ENCODE peak calls at places on chromosome 1, in four cellular contexts. One of them, this sample, is unnamed.

GRCh38 chr1:184028854-184029623 is 8.5 kb downstream of the COLGALT2 start:
- DNase-seq in M059J: peak; percentile 75
- DNase-seq in NCI-H774: no peak
- DNase-seq in activated naive CD4-positive, alpha-beta T cell: no peak
- DNase-seq in this sample: no peak

GRCh38 chr1:3863231-3863935 is 6.1 kb downstream of the DFFB start:
- DNase-seq in M059J: no peak
- DNase-seq in activated naive CD4-positive, alpha-beta T cell: no peak
- DNase-seq in NCI-H774: no peak
- DNase-seq in this sample: no peak

GRCh38 chr1:42723511-42723910 is 16.5 kb downstream of the CLDN19 start:
- DNase-seq in NCI-H774: no peak
- DNase-seq in activated naive CD4-positive, alpha-beta T cell: no peak
- DNase-seq in M059J: peak; percentile 54
- DNase-seq in this sample: no peak

GRCh38 chr1:222653178-222653827 is 35.4 kb downstream of the MIA3 start:
- DNase-seq in M059J: no peak
- DNase-seq in activated naive CD4-positive, alpha-beta T cell: no peak
- DNase-seq in NCI-H774: no peak
- DNase-seq in this sample: no peak

GRCh38 chr1:155064109-155064812 is 721 bp downstream of the EFNA4 start:
- DNase-seq in M059J: peak; percentile 49
- DNase-seq in activated naive CD4-positive, alpha-beta T cell: no peak
- DNase-seq in NCI-H774: no peak
- DNase-seq in this sample: peak; percentile 81

GRCh38 chr1:43431676-43432075 is 22.1 kb downstream of the HYI start:
- DNase-seq in activated naive CD4-positive, alpha-beta T cell: no peak
- DNase-seq in NCI-H774: no peak
- DNase-seq in M059J: no peak
- DNase-seq in this sample: no peak

GRCh38 chr1:32888134-32888533 is 1.8 kb downstream of the HPCA start:
- DNase-seq in M059J: no peak
- DNase-seq in activated naive CD4-positive, alpha-beta T cell: no peak
- DNase-seq in NCI-H774: no peak
- DNase-seq in this sample: no peak

GRCh38 chr1:157193702-157194391 is 55.7 kb upstream of the ETV3 start:
- DNase-seq in NCI-H774: peak; percentile 65
- DNase-seq in activated naive CD4-positive, alpha-beta T cell: peak; percentile 23
- DNase-seq in M059J: peak; percentile 53
- DNase-seq in this sample: peak; percentile 84

GRCh38 chr1:18118078-18118477 is 10.5 kb downstream of the IGSF21 start:
- DNase-seq in NCI-H774: no peak
- DNase-seq in activated naive CD4-positive, alpha-beta T cell: no peak
- DNase-seq in M059J: no peak
- DNase-seq in this sample: no peak

GRCh38 chr1:107867892-107868291 is 97.1 kb downstream of the VAV3 start:
- DNase-seq in NCI-H774: no peak
- DNase-seq in activated naive CD4-positive, alpha-beta T cell: no peak
- DNase-seq in M059J: no peak
- DNase-seq in this sample: no peak

GRCh38 chr1:228486596-228487335 is 416 bp upstream of the RNF187 start:
- DNase-seq in M059J: peak; percentile 80
- DNase-seq in NCI-H774: peak; percentile 90
- DNase-seq in activated naive CD4-positive, alpha-beta T cell: peak; percentile 78
- DNase-seq in this sample: peak; percentile 86

GRCh38 chr1:44999232-44999631 is 11.9 kb downstream of the HECTD3 start:
- DNase-seq in NCI-H774: no peak
- DNase-seq in M059J: no peak
- DNase-seq in activated naive CD4-positive, alpha-beta T cell: no peak
- DNase-seq in this sample: no peak

GRCh38 chr1:156033011-156033410 is 12.3 kb upstream of the SSR2 start:
- DNase-seq in M059J: no peak
- DNase-seq in activated naive CD4-positive, alpha-beta T cell: no peak
- DNase-seq in NCI-H774: no peak
- DNase-seq in this sample: no peak

GRCh38 chr1:192859808-192860207 is 51.0 kb downstream of the RGS2 start:
- DNase-seq in NCI-H774: no peak
- DNase-seq in M059J: no peak
- DNase-seq in activated naive CD4-positive, alpha-beta T cell: no peak
- DNase-seq in this sample: no peak

GRCh38 chr1:60874703-60875102 is 207.7 kb upstream of the NFIA start:
- DNase-seq in M059J: peak; percentile 73
- DNase-seq in activated naive CD4-positive, alpha-beta T cell: no peak
- DNase-seq in NCI-H774: no peak
- DNase-seq in this sample: no peak

GRCh38 chr1:174230399-174230798 is 71.1 kb downstream of the RABGAP1L start:
- DNase-seq in activated naive CD4-positive, alpha-beta T cell: no peak
- DNase-seq in NCI-H774: no peak
- DNase-seq in M059J: no peak
- DNase-seq in this sample: no peak

GRCh38 chr1:192575499-192576189 is at the start of gene RGS1:
- DNase-seq in activated naive CD4-positive, alpha-beta T cell: peak; percentile 1
- DNase-seq in M059J: no peak
- DNase-seq in NCI-H774: no peak
- DNase-seq in this sample: no peak

GRCh38 chr1:86169625-86170024 is 13.1 kb upstream of the COL24A1 start:
- DNase-seq in M059J: peak; percentile 31
- DNase-seq in NCI-H774: no peak
- DNase-seq in activated naive CD4-positive, alpha-beta T cell: no peak
- DNase-seq in this sample: no peak

GRCh38 chr1:40059292-40059959 is 18.9 kb downstream of the CAP1 start:
- DNase-seq in M059J: peak; percentile 60
- DNase-seq in activated naive CD4-positive, alpha-beta T cell: no peak
- DNase-seq in NCI-H774: no peak
- DNase-seq in this sample: no peak

GRCh38 chr1:107698161-107698560 is 266.8 kb downstream of the VAV3 start:
- DNase-seq in NCI-H774: no peak
- DNase-seq in M059J: no peak
- DNase-seq in activated naive CD4-positive, alpha-beta T cell: no peak
- DNase-seq in this sample: no peak

GRCh38 chr1:16072616-16073484 is 601 bp downstream of the FAM131C start:
- DNase-seq in activated naive CD4-positive, alpha-beta T cell: no peak
- DNase-seq in NCI-H774: no peak
- DNase-seq in M059J: no peak
- DNase-seq in this sample: peak; percentile 51

This sample was measured in HuH-7.5.